ENCODE peak calls at places on chromosomes 3 and 15, in six cellular contexts. One of them, this sample, is unnamed.

GRCh38 chr3:151328298-151329036 is 882 bp downstream of the P2RY13 start:
- DNase-seq in neural progenitor cell: no peak
- DNase-seq in cardiac muscle cell: peak; percentile 56
- DNase-seq in lower lobe of right lung: no peak
- DNase-seq in Peyer's patch: no peak
- DNase-seq in heart left ventricle: no peak
- DNase-seq in this sample: no peak

GRCh38 chr3:179227349-179227748 is 23.6 kb downstream of the KCNMB3 start:
- DNase-seq in cardiac muscle cell: no peak
- DNase-seq in neural progenitor cell: no peak
- DNase-seq in Peyer's patch: no peak
- DNase-seq in heart left ventricle: no peak
- DNase-seq in lower lobe of right lung: no peak
- DNase-seq in this sample: no peak

GRCh38 chr15:39291036-39291435 is 289.8 kb upstream of the THBS1 start:
- DNase-seq in neural progenitor cell: no peak
- DNase-seq in heart left ventricle: no peak
- DNase-seq in cardiac muscle cell: no peak
- DNase-seq in Peyer's patch: no peak
- DNase-seq in lower lobe of right lung: no peak
- DNase-seq in this sample: no peak

GRCh38 chr3:195897081-195897852 is 11.1 kb downstream of the TNK2 start:
- DNase-seq in lower lobe of right lung: no peak
- DNase-seq in heart left ventricle: peak; percentile 46
- DNase-seq in cardiac muscle cell: peak; percentile 71
- DNase-seq in Peyer's patch: no peak
- DNase-seq in neural progenitor cell: no peak
- DNase-seq in this sample: peak; percentile 60

GRCh38 chr3:63937661-63938651 is 25.8 kb upstream of the SCAANT1 start:
- DNase-seq in Peyer's patch: peak; percentile 65
- DNase-seq in neural progenitor cell: no peak
- DNase-seq in heart left ventricle: no peak
- DNase-seq in cardiac muscle cell: no peak
- DNase-seq in lower lobe of right lung: peak; percentile 51
- DNase-seq in this sample: no peak

GRCh38 chr3:47421741-47422649 is 41.2 kb downstream of the PTPN23 start:
- DNase-seq in lower lobe of right lung: no peak
- DNase-seq in Peyer's patch: peak; percentile 72
- DNase-seq in cardiac muscle cell: peak; percentile 25
- DNase-seq in heart left ventricle: peak; percentile 69
- DNase-seq in neural progenitor cell: no peak
- DNase-seq in this sample: peak; percentile 58

GRCh38 chr3:17733768-17734167 is 8.7 kb downstream of the TBC1D5 start:
- DNase-seq in Peyer's patch: no peak
- DNase-seq in lower lobe of right lung: no peak
- DNase-seq in cardiac muscle cell: no peak
- DNase-seq in heart left ventricle: no peak
- DNase-seq in neural progenitor cell: no peak
- DNase-seq in this sample: no peak

GRCh38 chr15:34927726-34928125 is 41.8 kb downstream of the AQR start:
- DNase-seq in lower lobe of right lung: no peak
- DNase-seq in cardiac muscle cell: peak; percentile 4
- DNase-seq in Peyer's patch: no peak
- DNase-seq in neural progenitor cell: no peak
- DNase-seq in heart left ventricle: no peak
- DNase-seq in this sample: no peak

GRCh38 chr15:58515807-58516206 is 84.0 kb downstream of the LIPC start:
- DNase-seq in neural progenitor cell: no peak
- DNase-seq in heart left ventricle: no peak
- DNase-seq in lower lobe of right lung: no peak
- DNase-seq in Peyer's patch: no peak
- DNase-seq in cardiac muscle cell: no peak
- DNase-seq in this sample: no peak

GRCh38 chr3:127483902-127484591 is 106.5 kb downstream of the TPRA1 start:
- DNase-seq in heart left ventricle: no peak
- DNase-seq in cardiac muscle cell: peak; percentile 57
- DNase-seq in neural progenitor cell: no peak
- DNase-seq in Peyer's patch: peak; percentile 19
- DNase-seq in lower lobe of right lung: no peak
- DNase-seq in this sample: no peak

GRCh38 chr3:127630811-127631714 is 2.1 kb downstream of the PODXL2 start:
- DNase-seq in cardiac muscle cell: no peak
- DNase-seq in Peyer's patch: no peak
- DNase-seq in lower lobe of right lung: no peak
- DNase-seq in neural progenitor cell: no peak
- DNase-seq in heart left ventricle: no peak
- DNase-seq in this sample: no peak

GRCh38 chr15:99095626-99096025 is 9.3 kb upstream of the SYNM start:
- DNase-seq in cardiac muscle cell: no peak
- DNase-seq in neural progenitor cell: peak; percentile 70
- DNase-seq in heart left ventricle: no peak
- DNase-seq in lower lobe of right lung: no peak
- DNase-seq in Peyer's patch: no peak
- DNase-seq in this sample: no peak

GRCh38 chr3:58157649-58158048 is 53.1 kb downstream of the DNASE1L3 start:
- DNase-seq in heart left ventricle: no peak
- DNase-seq in lower lobe of right lung: no peak
- DNase-seq in cardiac muscle cell: no peak
- DNase-seq in neural progenitor cell: peak; percentile 18
- DNase-seq in Peyer's patch: no peak
- DNase-seq in this sample: no peak

GRCh38 chr3:167798443-167798842 is 62.9 kb downstream of the SERPINI1 start:
- DNase-seq in cardiac muscle cell: no peak
- DNase-seq in neural progenitor cell: no peak
- DNase-seq in heart left ventricle: no peak
- DNase-seq in Peyer's patch: no peak
- DNase-seq in lower lobe of right lung: no peak
- DNase-seq in this sample: no peak

GRCh38 chr3:129184396-129184656 is 630 bp upstream of the CNBP start:
- DNase-seq in neural progenitor cell: no peak
- DNase-seq in cardiac muscle cell: peak; percentile 29
- DNase-seq in lower lobe of right lung: no peak
- DNase-seq in heart left ventricle: peak; percentile 40
- DNase-seq in Peyer's patch: no peak
- DNase-seq in this sample: no peak

GRCh38 chr3:151091685-151092352 is 6.4 kb downstream of the MED12L start:
- DNase-seq in lower lobe of right lung: no peak
- DNase-seq in neural progenitor cell: no peak
- DNase-seq in heart left ventricle: no peak
- DNase-seq in cardiac muscle cell: peak; percentile 4
- DNase-seq in Peyer's patch: no peak
- DNase-seq in this sample: no peak

DNA sequence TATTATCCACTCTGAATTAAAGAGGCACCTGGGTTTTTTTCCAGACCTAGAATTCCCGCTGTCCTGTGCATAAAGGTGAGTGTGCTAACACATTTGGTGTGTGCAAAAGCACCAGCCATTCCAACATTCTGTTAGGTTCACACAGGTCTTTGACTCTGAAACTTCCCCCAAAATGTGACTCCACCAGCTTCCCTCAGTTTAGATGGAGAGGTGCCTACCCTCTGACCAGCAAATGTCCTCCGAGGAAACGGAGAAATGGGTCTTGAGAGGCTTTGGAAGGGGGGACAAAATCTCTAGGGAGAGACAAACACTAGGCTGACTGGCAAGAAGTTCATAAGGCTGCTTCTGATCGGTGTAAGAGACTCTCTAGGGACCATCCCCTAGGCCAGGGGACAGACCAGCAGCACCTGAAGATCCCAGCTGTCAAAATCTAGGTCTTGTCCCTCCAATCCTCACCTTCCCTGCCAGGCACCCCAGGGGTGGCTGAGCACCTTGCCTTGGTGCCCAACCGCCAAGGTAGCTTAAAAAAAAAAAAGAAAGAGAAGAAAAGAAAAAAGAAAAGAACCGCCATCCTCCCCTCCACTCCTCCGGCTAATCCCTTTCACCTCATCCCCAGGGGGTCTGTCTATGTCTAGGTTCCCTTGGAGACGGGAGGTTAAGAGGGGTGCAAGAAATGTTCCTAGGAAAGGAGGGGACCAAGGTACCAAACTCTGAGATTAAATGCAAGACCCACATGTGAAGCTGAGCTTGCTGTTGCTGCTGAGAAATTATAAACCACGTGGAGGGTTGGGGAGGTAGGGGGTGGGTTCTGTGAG is 2.0 kb upstream of the MECOM start:
- DNase-seq in Peyer's patch: no peak
- DNase-seq in lower lobe of right lung: no peak
- DNase-seq in cardiac muscle cell: no peak
- DNase-seq in neural progenitor cell: peak; percentile 49
- DNase-seq in heart left ventricle: no peak
- DNase-seq in this sample: no peak
- H3K4me3 ChIP-seq in Peyer's patch: no peak overlapping the region
- H3K4me3 ChIP-seq in lower lobe of right lung: no peak overlapping the region
- H3K4me3 ChIP-seq in cardiac muscle cell: no peak overlapping the region
- H3K4me3 ChIP-seq in neural progenitor cell: peak overlapping the region; percentile 61
- H3K4me3 ChIP-seq in heart left ventricle: no peak overlapping the region
- H3K4me3 ChIP-seq in this sample: no peak overlapping the region

GRCh38 chr15:82646250-82647044 is 716 bp downstream of the CPEB1 start:
- DNase-seq in heart left ventricle: no peak
- DNase-seq in cardiac muscle cell: no peak
- DNase-seq in lower lobe of right lung: no peak
- DNase-seq in Peyer's patch: no peak
- DNase-seq in neural progenitor cell: peak; percentile 49
- DNase-seq in this sample: peak; percentile 53
- H3K27me3 ChIP-seq in heart left ventricle: peaks cover 50% of the 10 kb centered on the region
- H3K27me3 ChIP-seq in cardiac muscle cell: peaks cover 93% of the 10 kb centered on the region
- H3K27me3 ChIP-seq in lower lobe of right lung: peaks cover 68% of the 10 kb centered on the region
- H3K27me3 ChIP-seq in Peyer's patch: peaks cover 22% of the 10 kb centered on the region
- H3K27me3 ChIP-seq in neural progenitor cell: peaks cover 100% of the 10 kb centered on the region
- H3K27me3 ChIP-seq in this sample: peaks cover 5% of the 10 kb centered on the region

DNA sequence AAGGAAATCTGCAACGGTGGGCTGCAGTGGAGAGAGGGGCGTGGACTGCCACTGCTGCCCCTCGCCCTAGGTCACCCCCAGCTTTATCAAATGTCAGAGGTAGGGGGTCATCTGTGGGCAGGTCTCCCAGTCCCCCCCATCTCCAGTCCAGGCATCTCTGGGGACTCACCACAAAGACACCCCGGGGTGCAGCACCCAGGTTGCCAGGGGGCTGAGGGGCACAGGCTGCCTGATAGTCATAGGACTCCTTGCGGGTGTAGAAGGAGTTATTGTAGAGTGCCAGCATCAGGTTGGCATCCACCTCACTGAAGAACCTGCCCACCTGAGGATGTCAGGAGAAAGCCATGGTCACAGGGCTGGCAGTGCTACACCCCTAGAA is 6.5 kb upstream of the TMEM115 start:
- DNase-seq in Peyer's patch: no peak
- DNase-seq in neural progenitor cell: no peak
- DNase-seq in lower lobe of right lung: no peak
- DNase-seq in cardiac muscle cell: no peak
- DNase-seq in heart left ventricle: no peak
- DNase-seq in this sample: no peak
- H3K4me3 ChIP-seq in Peyer's patch: peak overlapping the region; percentile 59
- H3K4me3 ChIP-seq in neural progenitor cell: peak overlapping the region; percentile 54
- H3K4me3 ChIP-seq in lower lobe of right lung: peak overlapping the region; percentile 61
- H3K4me3 ChIP-seq in cardiac muscle cell: no peak overlapping the region
- H3K4me3 ChIP-seq in heart left ventricle: peak overlapping the region; percentile 56
- H3K4me3 ChIP-seq in this sample: no peak overlapping the region

DNA sequence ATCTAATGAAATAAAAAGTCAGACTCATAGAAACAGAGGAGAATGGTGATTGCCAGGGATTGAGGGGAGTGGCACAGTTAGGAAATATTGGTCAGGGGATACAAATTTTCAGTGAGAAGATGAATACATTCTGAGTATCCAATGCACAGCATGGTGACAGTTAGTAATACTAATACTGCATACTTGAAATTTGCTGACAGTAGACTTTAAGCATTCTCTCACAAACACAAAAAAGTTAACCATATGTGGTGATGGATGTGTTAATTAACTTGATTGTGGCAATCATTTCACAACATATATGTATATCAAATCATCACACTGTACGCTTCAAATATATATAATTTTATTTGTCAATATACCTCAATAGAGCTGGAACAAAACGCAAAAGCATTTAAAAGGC is 9.2 kb upstream of the COL6A6 start:
- DNase-seq in cardiac muscle cell: no peak
- DNase-seq in neural progenitor cell: no peak
- DNase-seq in heart left ventricle: no peak
- DNase-seq in lower lobe of right lung: no peak
- DNase-seq in Peyer's patch: no peak
- DNase-seq in this sample: no peak
- H3K27me3 ChIP-seq in cardiac muscle cell: peaks cover 86% of the 10 kb centered on the region
- H3K27me3 ChIP-seq in neural progenitor cell: no peaks in the 10 kb centered on the region
- H3K27me3 ChIP-seq in heart left ventricle: no peaks in the 10 kb centered on the region
- H3K27me3 ChIP-seq in lower lobe of right lung: no peaks in the 10 kb centered on the region
- H3K27me3 ChIP-seq in Peyer's patch: no peaks in the 10 kb centered on the region
- H3K27me3 ChIP-seq in this sample: no peaks in the 10 kb centered on the region

GRCh38 chr3:14329842-14330241 is 72.6 kb upstream of the SLC6A6 start:
- DNase-seq in heart left ventricle: no peak
- DNase-seq in cardiac muscle cell: no peak
- DNase-seq in neural progenitor cell: no peak
- DNase-seq in lower lobe of right lung: no peak
- DNase-seq in Peyer's patch: no peak
- DNase-seq in this sample: no peak

GRCh38 chr3:14330508-14330907 is 71.9 kb upstream of the SLC6A6 start:
- DNase-seq in heart left ventricle: no peak
- DNase-seq in Peyer's patch: no peak
- DNase-seq in lower lobe of right lung: peak; percentile 21
- DNase-seq in cardiac muscle cell: no peak
- DNase-seq in neural progenitor cell: no peak
- DNase-seq in this sample: no peak

GRCh38 chr3:14331273-14331672 is 71.1 kb upstream of the SLC6A6 start:
- DNase-seq in heart left ventricle: no peak
- DNase-seq in lower lobe of right lung: peak; percentile 3
- DNase-seq in neural progenitor cell: no peak
- DNase-seq in Peyer's patch: peak; percentile 89
- DNase-seq in cardiac muscle cell: no peak
- DNase-seq in this sample: no peak

GRCh38 chr3:14328422-14328821 is 74.0 kb upstream of the SLC6A6 start:
- DNase-seq in neural progenitor cell: no peak
- DNase-seq in heart left ventricle: no peak
- DNase-seq in cardiac muscle cell: no peak
- DNase-seq in Peyer's patch: no peak
- DNase-seq in lower lobe of right lung: no peak
- DNase-seq in this sample: no peak

DNA sequence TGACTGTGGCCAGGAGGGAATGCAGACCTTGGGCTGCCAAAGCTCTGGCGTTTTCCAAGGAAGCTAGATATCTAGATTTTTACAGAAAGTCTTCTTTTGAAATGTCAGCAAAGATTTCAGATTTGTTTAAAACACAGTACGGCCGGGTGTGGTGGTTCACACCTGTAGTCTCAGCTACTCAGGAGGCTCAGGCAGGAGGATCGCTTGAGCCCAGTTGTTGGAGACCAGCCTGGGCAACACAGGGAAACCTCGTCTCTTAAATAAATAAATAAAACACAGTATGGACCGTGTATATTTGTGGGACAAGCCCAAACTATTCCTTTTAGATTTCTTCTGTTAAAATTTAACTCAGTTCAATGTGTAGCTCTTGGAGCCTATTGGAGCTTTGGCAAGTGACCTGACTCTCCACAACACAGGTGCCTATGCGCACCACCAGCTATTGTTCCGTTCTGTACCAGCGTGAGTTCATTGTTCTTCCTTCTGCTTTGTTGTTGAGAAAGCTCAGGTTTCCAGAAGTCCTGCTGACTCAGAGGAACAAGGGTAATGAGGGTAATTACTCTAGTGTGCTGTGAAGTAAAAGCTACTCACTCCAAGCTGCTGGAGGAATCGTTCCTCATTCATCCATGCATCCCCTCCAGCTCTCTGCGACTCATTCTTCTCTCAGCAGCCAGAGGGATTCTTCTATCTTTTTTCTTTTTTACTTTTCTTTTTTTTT is 73.1 kb upstream of the SLC6A6 start:
- DNase-seq in cardiac muscle cell: no peak
- DNase-seq in Peyer's patch: peak; percentile 56
- DNase-seq in heart left ventricle: no peak
- DNase-seq in lower lobe of right lung: peak; percentile 22
- DNase-seq in neural progenitor cell: peak; percentile 90
- DNase-seq in this sample: no peak
- H3K4me3 ChIP-seq in cardiac muscle cell: no peak overlapping the region
- H3K4me3 ChIP-seq in Peyer's patch: no peak overlapping the region
- H3K4me3 ChIP-seq in heart left ventricle: no peak overlapping the region
- H3K4me3 ChIP-seq in lower lobe of right lung: no peak overlapping the region
- H3K4me3 ChIP-seq in neural progenitor cell: no peak overlapping the region
- H3K4me3 ChIP-seq in this sample: no peak overlapping the region

This sample was measured in psoas muscle.